ENCODE peak calls at places on chromosome 3, in seven cellular contexts. D, G, A, E, L, N and T are unnamed samples.

GRCh38 chr3:20324664-20325478 is 138.9 kb upstream of the SGO1 start:
- DNase-seq in D (no peak), G (peak; percentile 46), A (peak; percentile 9), E (no peak), L (no peak), N (no peak), T (peak; percentile 21)

GRCh38 chr3:14124223-14124614 is 451 bp downstream of the CHCHD4 start:
- DNase-seq in D (no peak), G (no peak), A (peak; percentile 86), E (peak; percentile 59), L (peak; percentile 79), N (no peak), T (peak; percentile 36)

GRCh38 chr3:36494461-36495109 is 114.3 kb downstream of the STAC start:
- DNase-seq in D (no peak), G (peak; percentile 33), A (no peak), E (peak; percentile 72), L (no peak), N (no peak), T (peak; percentile 71)

GRCh38 chr3:19149388-19149787 is 1.1 kb downstream of the KCNH8 start:
- DNase-seq in D (no peak), G (peak; percentile 47), A (peak; percentile 44), E (peak; percentile 20), L (peak; percentile 17), N (no peak), T (peak; percentile 37)

GRCh38 chr3:112688819-112689218 is 47.9 kb upstream of the CCDC80 start:
- DNase-seq in D (no peak), G (no peak), A (no peak), E (no peak), L (no peak), N (no peak), T (no peak)

GRCh38 chr3:113233497-113233896 is 22.1 kb downstream of the BOC start:
- DNase-seq in D (no peak), G (no peak), A (no peak), E (no peak), L (no peak), N (no peak), T (no peak)

GRCh38 chr3:66177026-66177425 is 43.8 kb upstream of the SLC25A26 start:
- DNase-seq in D (no peak), G (no peak), A (no peak), E (no peak), L (peak; percentile 39), N (no peak), T (no peak)

GRCh38 chr3:58271901-58272501 is 34.0 kb upstream of the RPP14 start:
- DNase-seq in D (no peak), G (peak; percentile 92), A (no peak), E (peak; percentile 92), L (no peak), N (peak; percentile 30), T (peak; percentile 92)

GRCh38 chr3:38723569-38724391 is 74.3 kb upstream of the SCN5A start:
- DNase-seq in D (peak; percentile 36), G (no peak), A (no peak), E (no peak), L (peak; percentile 43), N (no peak), T (peak; percentile 35)

GRCh38 chr3:141680620-141681389 is 57.3 kb upstream of the RNF7 start:
- DNase-seq in D (no peak), G (peak; percentile 40), A (no peak), E (peak; percentile 26), L (peak; percentile 62), N (no peak), T (peak; percentile 79)

GRCh38 chr3:30347679-30348216 is 258.7 kb upstream of the TGFBR2 start:
- DNase-seq in D (no peak), G (peak; percentile 82), A (no peak), E (peak; percentile 79), L (no peak), N (peak; percentile 61), T (peak; percentile 58)

GRCh38 chr3:65604863-65605526 is 433.7 kb downstream of the MAGI1 start:
- DNase-seq in D (no peak), G (peak; percentile 69), A (no peak), E (peak; percentile 50), L (no peak), N (no peak), T (peak; percentile 46)

GRCh38 chr3:43405888-43406636 is 119.7 kb downstream of the SNRK start:
- DNase-seq in D (no peak), G (peak; percentile 95), A (no peak), E (peak; percentile 92), L (peak; percentile 28), N (no peak), T (peak; percentile 86)

GRCh38 chr3:37386627-37387230 is 212.3 kb upstream of the LRRFIP2 start:
- DNase-seq in D (no peak), G (no peak), A (no peak), E (peak; percentile 61), L (no peak), N (no peak), T (peak; percentile 46)

GRCh38 chr3:73520931-73521461 is 103.7 kb downstream of the PDZRN3 start:
- DNase-seq in D (no peak), G (no peak), A (no peak), E (peak; percentile 66), L (no peak), N (no peak), T (peak; percentile 58)

GRCh38 chr3:53772562-53773329 is 73.5 kb downstream of the CHDH start:
- DNase-seq in D (no peak), G (no peak), A (no peak), E (no peak), L (no peak), N (no peak), T (peak; percentile 19)

DNA sequence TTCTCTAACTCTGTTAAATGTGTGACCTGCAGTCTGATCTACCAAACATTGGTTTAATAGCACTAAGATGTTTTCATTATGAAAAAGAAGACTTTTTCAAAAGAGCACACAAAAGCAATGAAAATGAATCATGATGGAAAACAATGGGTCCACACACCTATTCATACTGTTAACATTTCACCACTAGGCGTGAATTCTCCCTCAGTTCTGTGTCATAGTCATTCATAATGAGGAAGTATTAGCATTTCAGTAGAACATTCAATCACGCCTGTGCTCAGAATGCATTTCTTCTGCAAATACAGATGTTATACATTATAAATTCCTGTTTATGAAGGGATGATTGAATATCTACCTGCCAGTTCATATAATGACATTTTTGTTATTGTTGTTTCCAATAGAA is 35.9 kb downstream of the EIF4E3 start:
- DNase-seq in D (no peak), G (no peak), A (no peak), E (no peak), L (no peak), N (no peak), T (no peak)
- TF ChIP-seq CTCF in D (no peak), G (no peak), A (no peak), E (no peak), L (no peak), N (no peak), T (no peak)

GRCh38 chr3:135009014-135009413 is 214.0 kb downstream of the EPHB1 start:
- DNase-seq in D (no peak), G (no peak), A (no peak), E (no peak), L (no peak), N (no peak), T (no peak)

GRCh38 chr3:135008326-135008725 is 213.3 kb downstream of the EPHB1 start:
- DNase-seq in D (no peak), G (no peak), A (no peak), E (no peak), L (no peak), N (no peak), T (no peak)

GRCh38 chr3:135013206-135013605 is 218.1 kb downstream of the EPHB1 start:
- DNase-seq in D (no peak), G (no peak), A (no peak), E (no peak), L (no peak), N (no peak), T (no peak)

GRCh38 chr3:135014575-135014974 is 219.5 kb downstream of the EPHB1 start:
- DNase-seq in D (no peak), G (no peak), A (no peak), E (no peak), L (no peak), N (no peak), T (no peak)

DNA sequence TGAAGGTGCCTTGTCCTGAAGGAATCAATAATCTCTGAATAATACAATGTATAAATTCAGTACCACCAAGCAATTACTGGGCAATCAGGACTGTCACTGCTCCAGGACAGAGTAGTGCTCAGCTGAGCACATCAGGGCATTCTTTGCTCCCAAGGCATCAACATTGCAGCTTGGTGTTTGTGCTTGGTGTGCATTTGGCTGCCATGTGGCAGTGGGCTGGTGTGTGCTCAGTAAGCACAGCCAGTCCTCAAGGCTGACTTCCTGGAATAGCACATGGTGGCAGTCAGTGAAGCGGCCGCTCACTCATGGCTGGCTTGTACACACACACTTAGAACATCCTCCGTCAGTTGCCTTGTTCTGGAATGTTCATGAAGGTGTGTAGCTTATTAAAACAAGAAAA is 217.0 kb downstream of the EPHB1 start:
- DNase-seq in D (no peak), G (no peak), A (no peak), E (no peak), L (no peak), N (no peak), T (no peak)
- H3K4me3 ChIP-seq in D (no peak overlapping the region), G (no peak overlapping the region), A (no peak overlapping the region), E (no peak overlapping the region), L (no peak overlapping the region), N (no peak overlapping the region), T (no peak overlapping the region)

GRCh38 chr3:12194669-12195161 is 36.0 kb upstream of the TIMP4 start:
- DNase-seq in D (peak; percentile 27), G (no peak), A (peak; percentile 39), E (peak; percentile 87), L (no peak), N (peak; percentile 82), T (peak; percentile 39)
- TF ChIP-seq CTCF in D (no peak), G (no peak), A (peak; percentile 79), E (peak; percentile 15), L (no peak), N (peak; percentile 83), T (no peak)

GRCh38 chr3:149464706-149465328 is 9.7 kb upstream of the TM4SF4 start:
- DNase-seq in D (peak; percentile 74), G (no peak), A (no peak), E (no peak), L (no peak), N (no peak), T (no peak)
- H3K4me3 ChIP-seq in D (no peak overlapping the region), G (no peak overlapping the region), A (no peak overlapping the region), E (no peak overlapping the region), L (no peak overlapping the region), N (no peak overlapping the region), T (no peak overlapping the region)

DNA sequence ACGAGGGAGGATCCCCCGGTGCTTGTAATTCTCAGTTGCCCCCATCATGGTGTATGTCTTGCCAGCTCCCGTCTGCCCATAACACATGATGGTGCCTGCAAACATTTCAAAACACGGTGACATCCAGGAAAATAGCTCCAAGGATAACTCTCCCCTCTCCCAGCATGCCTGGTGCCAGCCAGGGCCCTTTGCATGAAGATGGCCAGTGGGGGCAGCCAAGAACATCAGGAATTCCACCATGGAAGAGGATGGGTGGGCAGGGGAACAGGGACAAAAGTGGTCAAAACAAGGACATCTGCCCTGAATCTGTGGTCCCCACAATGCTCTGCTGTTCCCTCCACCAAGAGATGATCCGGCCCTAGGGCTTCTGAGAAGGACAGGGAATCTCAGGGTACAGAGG is 9.0 kb downstream of the KIF9 start:
- DNase-seq in D (no peak), G (no peak), A (no peak), E (no peak), L (no peak), N (no peak), T (no peak)
- TF ChIP-seq CTCF in D (no peak), G (no peak), A (no peak), E (no peak), L (no peak), N (no peak), T (no peak)